ENCODE peak calls at places on chromosome 11, in seven cellular contexts. X is RKO, F is amniotic stem cell, Q is hippocampal formation, C is Daoy, P is brain microvascular endothelial cell, V is ELR. M is an unnamed sample.

GRCh38 chr11:93986716-93987115 is 34.4 kb upstream of the HEPHL1 start:
- DNase-seq in X (no peak), F (no peak), Q (no peak), C (peak; percentile 17), P (no peak), V (peak; percentile 43), M (no peak)

GRCh38 chr11:69394902-69395690 is 86.4 kb upstream of the LINC01488 start:
- DNase-seq in X (no peak), F (no peak), Q (no peak), C (no peak), P (no peak), V (no peak), M (no peak)

GRCh38 chr11:59141673-59142460 is 789 bp upstream of the FAM111A start:
- DNase-seq in X (peak; percentile 69), F (peak; percentile 13), Q (no peak), C (no peak), P (no peak), V (peak; percentile 74), M (no peak)

GRCh38 chr11:66313321-66314185 is 3.3 kb downstream of the CD248 start:
- DNase-seq in X (no peak), F (no peak), Q (no peak), C (no peak), P (no peak), V (peak; percentile 33), M (no peak)

GRCh38 chr11:118896472-118896913 is 12.8 kb downstream of the CXCR5 start:
- DNase-seq in X (no peak), F (no peak), Q (no peak), C (no peak), P (no peak), V (no peak), M (no peak)

GRCh38 chr11:45677811-45678515 is 12.5 kb upstream of the CHST1 start:
- DNase-seq in X (no peak), F (no peak), Q (no peak), C (no peak), P (no peak), V (no peak), M (no peak)

GRCh38 chr11:10122337-10123197 is 171.5 kb downstream of the SBF2 start:
- DNase-seq in X (no peak), F (no peak), Q (no peak), C (peak; percentile 38), P (peak; percentile 22), V (peak; percentile 62), M (no peak)

GRCh38 chr11:122189259-122189658 is 73.2 kb upstream of the BLID start:
- DNase-seq in X (peak; percentile 96), F (peak; percentile 86), Q (no peak), C (peak; percentile 84), P (peak; percentile 92), V (peak; percentile 98), M (peak; percentile 96)

GRCh38 chr11:119340335-119341221 is at the start of gene C1QTNF5:
- DNase-seq in X (no peak), F (no peak), Q (peak; percentile 61), C (peak; percentile 57), P (no peak), V (peak; percentile 44), M (no peak)

GRCh38 chr11:104564921-104565580 is 333.2 kb downstream of the CASP12 start:
- DNase-seq in X (no peak), F (no peak), Q (no peak), C (no peak), P (no peak), V (no peak), M (no peak)

GRCh38 chr11:109946322-109946846 is 146.8 kb upstream of the ZC3H12C start:
- DNase-seq in X (peak; percentile 95), F (peak; percentile 90), Q (peak; percentile 93), C (peak; percentile 87), P (peak; percentile 97), V (peak; percentile 96), M (peak; percentile 80)

GRCh38 chr11:32334822-32335221 is 100.5 kb downstream of the WT1 start:
- DNase-seq in X (no peak), F (no peak), Q (no peak), C (no peak), P (no peak), V (no peak), M (no peak)

GRCh38 chr11:46333129-46333947 is 13.9 kb upstream of the DGKZ start:
- DNase-seq in X (no peak), F (no peak), Q (no peak), C (no peak), P (no peak), V (no peak), M (no peak)

GRCh38 chr11:62958547-62959071 is 26.2 kb downstream of the SLC22A6 start:
- DNase-seq in X (no peak), F (no peak), Q (no peak), C (peak; percentile 41), P (peak; percentile 6), V (peak; percentile 22), M (no peak)

GRCh38 chr11:117816151-117816741 is 8.3 kb downstream of the FXYD2 start:
- DNase-seq in X (peak; percentile 49), F (no peak), Q (no peak), C (peak; percentile 52), P (peak; percentile 30), V (peak; percentile 73), M (no peak)

GRCh38 chr11:93842461-93842860 is 8.0 kb downstream of the VSTM5 start:
- DNase-seq in X (peak; percentile 27), F (peak; percentile 80), Q (no peak), C (peak; percentile 96), P (peak; percentile 30), V (peak; percentile 57), M (peak; percentile 19)

GRCh38 chr11:12629601-12630313 is 44.5 kb upstream of the TEAD1 start:
- DNase-seq in X (no peak), F (peak; percentile 1), Q (no peak), C (peak; percentile 35), P (peak; percentile 79), V (peak; percentile 72), M (no peak)

GRCh38 chr11:117705866-117706265 is 91.2 kb downstream of the DSCAML1 start:
- DNase-seq in X (no peak), F (no peak), Q (no peak), C (no peak), P (no peak), V (no peak), M (no peak)

GRCh38 chr11:21659961-21660360 is 532.9 kb upstream of the ANO5 start:
- DNase-seq in X (no peak), F (no peak), Q (no peak), C (no peak), P (no peak), V (no peak), M (no peak)

GRCh38 chr11:129066229-129066628 is 123.6 kb upstream of the TP53AIP1 start:
- DNase-seq in X (no peak), F (no peak), Q (no peak), C (no peak), P (no peak), V (no peak), M (no peak)

GRCh38 chr11:48003926-48004325 is 23.6 kb downstream of the PTPRJ start:
- DNase-seq in X (no peak), F (no peak), Q (no peak), C (no peak), P (no peak), V (no peak), M (no peak)

GRCh38 chr11:63609536-63609935 is 4.7 kb downstream of the PLAAT3 start:
- DNase-seq in X (no peak), F (no peak), Q (peak; percentile 64), C (peak; percentile 58), P (no peak), V (peak; percentile 16), M (no peak)

GRCh38 chr11:130865772-130866114 is 50.5 kb downstream of the SNX19 start:
- DNase-seq in X (no peak), F (no peak), Q (no peak), C (no peak), P (no peak), V (no peak), M (no peak)

GRCh38 chr11:131666006-131666405 is 295.6 kb downstream of the NTM start:
- DNase-seq in X (no peak), F (no peak), Q (no peak), C (no peak), P (no peak), V (peak; percentile 32), M (no peak)

GRCh38 chr11:68334923-68335322 is 22.5 kb downstream of the LRP5 start:
- DNase-seq in X (no peak), F (no peak), Q (no peak), C (no peak), P (no peak), V (no peak), M (no peak)

GRCh38 chr11:125553357-125553756 is 15.9 kb upstream of the EI24 start:
- DNase-seq in X (no peak), F (no peak), Q (no peak), C (no peak), P (no peak), V (no peak), M (no peak)